ENCODE peak calls at places on chromosomes 16 and 17, in ten cellular contexts. One of them, this sample, is unnamed.

GRCh38 chr17:4584125-4584834 is at the start of gene SMTNL2:
- DNase-seq in AG04450: no peak
- DNase-seq in brain microvascular endothelial cell: no peak
- DNase-seq in left lung: peak
- DNase-seq in adipocyte: peak
- DNase-seq in MCF 10A: no peak
- DNase-seq in upper lobe of left lung: no peak
- DNase-seq in hepatic stellate cell: no peak
- DNase-seq in MV-4-11: no peak
- DNase-seq in activated T-helper 9 cell treated with anti-CD3 and anti-CD28 coated beads, Interleukin-2, amount 50 U/mL, for 16 hours: no peak
- DNase-seq in this sample: peak

GRCh38 chr17:83107656-83108048 is 28.2 kb downstream of the METRNL start:
- DNase-seq in AG04450: no peak
- DNase-seq in brain microvascular endothelial cell: no peak
- DNase-seq in left lung: no peak
- DNase-seq in adipocyte: no peak
- DNase-seq in MCF 10A: no peak
- DNase-seq in upper lobe of left lung: no peak
- DNase-seq in hepatic stellate cell: no peak
- DNase-seq in MV-4-11: no peak
- DNase-seq in activated T-helper 9 cell treated with anti-CD3 and anti-CD28 coated beads, Interleukin-2, amount 50 U/mL, for 16 hours: no peak
- DNase-seq in this sample: no peak

GRCh38 chr16:86424968-86425367 is 85.4 kb upstream of the FOXF1 start:
- DNase-seq in AG04450: no peak
- DNase-seq in brain microvascular endothelial cell: no peak
- DNase-seq in left lung: no peak
- DNase-seq in adipocyte: no peak
- DNase-seq in MCF 10A: no peak
- DNase-seq in upper lobe of left lung: no peak
- DNase-seq in hepatic stellate cell: no peak
- DNase-seq in MV-4-11: no peak
- DNase-seq in activated T-helper 9 cell treated with anti-CD3 and anti-CD28 coated beads, Interleukin-2, amount 50 U/mL, for 16 hours: no peak
- DNase-seq in this sample: no peak

GRCh38 chr16:50509521-50510341 is 38.5 kb upstream of the NKD1 start:
- DNase-seq in AG04450: no peak
- DNase-seq in brain microvascular endothelial cell: peak
- DNase-seq in left lung: no peak
- DNase-seq in adipocyte: no peak
- DNase-seq in MCF 10A: peak
- DNase-seq in upper lobe of left lung: no peak
- DNase-seq in hepatic stellate cell: no peak
- DNase-seq in MV-4-11: no peak
- DNase-seq in activated T-helper 9 cell treated with anti-CD3 and anti-CD28 coated beads, Interleukin-2, amount 50 U/mL, for 16 hours: peak
- DNase-seq in this sample: no peak

GRCh38 chr16:14475370-14476139 is 154.5 kb downstream of the PARN start:
- DNase-seq in AG04450: no peak
- DNase-seq in brain microvascular endothelial cell: no peak
- DNase-seq in left lung: no peak
- DNase-seq in adipocyte: no peak
- DNase-seq in MCF 10A: peak
- DNase-seq in upper lobe of left lung: peak
- DNase-seq in hepatic stellate cell: no peak
- DNase-seq in MV-4-11: no peak
- DNase-seq in activated T-helper 9 cell treated with anti-CD3 and anti-CD28 coated beads, Interleukin-2, amount 50 U/mL, for 16 hours: no peak
- DNase-seq in this sample: no peak

GRCh38 chr16:89422905-89423630 is 67.3 kb downstream of the ANKRD11 start:
- DNase-seq in AG04450: no peak
- DNase-seq in brain microvascular endothelial cell: peak
- DNase-seq in left lung: no peak
- DNase-seq in adipocyte: no peak
- DNase-seq in MCF 10A: no peak
- DNase-seq in upper lobe of left lung: no peak
- DNase-seq in hepatic stellate cell: peak
- DNase-seq in MV-4-11: peak
- DNase-seq in activated T-helper 9 cell treated with anti-CD3 and anti-CD28 coated beads, Interleukin-2, amount 50 U/mL, for 16 hours: peak
- DNase-seq in this sample: no peak

GRCh38 chr17:61575352-61575975 is 15.6 kb downstream of the NACA2 start:
- DNase-seq in AG04450: no peak
- DNase-seq in brain microvascular endothelial cell: no peak
- DNase-seq in left lung: no peak
- DNase-seq in adipocyte: peak
- DNase-seq in MCF 10A: no peak
- DNase-seq in upper lobe of left lung: no peak
- DNase-seq in hepatic stellate cell: no peak
- DNase-seq in MV-4-11: no peak
- DNase-seq in activated T-helper 9 cell treated with anti-CD3 and anti-CD28 coated beads, Interleukin-2, amount 50 U/mL, for 16 hours: no peak
- DNase-seq in this sample: no peak

GRCh38 chr17:18026408-18026776 is 12.6 kb downstream of the ATPAF2 start:
- DNase-seq in AG04450: no peak
- DNase-seq in brain microvascular endothelial cell: peak
- DNase-seq in left lung: no peak
- DNase-seq in adipocyte: peak
- DNase-seq in MCF 10A: peak
- DNase-seq in upper lobe of left lung: peak
- DNase-seq in hepatic stellate cell: no peak
- DNase-seq in MV-4-11: peak
- DNase-seq in activated T-helper 9 cell treated with anti-CD3 and anti-CD28 coated beads, Interleukin-2, amount 50 U/mL, for 16 hours: no peak
- DNase-seq in this sample: no peak

GRCh38 chr16:11824362-11824761 is 27.0 kb downstream of the RSL1D1 start:
- DNase-seq in AG04450: no peak
- DNase-seq in brain microvascular endothelial cell: no peak
- DNase-seq in left lung: no peak
- DNase-seq in adipocyte: no peak
- DNase-seq in MCF 10A: no peak
- DNase-seq in upper lobe of left lung: peak
- DNase-seq in hepatic stellate cell: peak
- DNase-seq in MV-4-11: peak
- DNase-seq in activated T-helper 9 cell treated with anti-CD3 and anti-CD28 coated beads, Interleukin-2, amount 50 U/mL, for 16 hours: no peak
- DNase-seq in this sample: no peak

GRCh38 chr17:44850612-44851011 is 2.9 kb downstream of the HIGD1B start:
- DNase-seq in AG04450: no peak
- DNase-seq in brain microvascular endothelial cell: no peak
- DNase-seq in left lung: no peak
- DNase-seq in adipocyte: no peak
- DNase-seq in MCF 10A: no peak
- DNase-seq in upper lobe of left lung: no peak
- DNase-seq in hepatic stellate cell: no peak
- DNase-seq in MV-4-11: no peak
- DNase-seq in activated T-helper 9 cell treated with anti-CD3 and anti-CD28 coated beads, Interleukin-2, amount 50 U/mL, for 16 hours: no peak
- DNase-seq in this sample: peak

GRCh38 chr16:88731699-88732098 is 25.4 kb downstream of the CTU2 start:
- DNase-seq in AG04450: no peak
- DNase-seq in brain microvascular endothelial cell: no peak
- DNase-seq in left lung: no peak
- DNase-seq in adipocyte: no peak
- DNase-seq in MCF 10A: no peak
- DNase-seq in upper lobe of left lung: no peak
- DNase-seq in hepatic stellate cell: peak
- DNase-seq in MV-4-11: no peak
- DNase-seq in activated T-helper 9 cell treated with anti-CD3 and anti-CD28 coated beads, Interleukin-2, amount 50 U/mL, for 16 hours: no peak
- DNase-seq in this sample: peak

GRCh38 chr16:81424761-81425160 is 19.8 kb upstream of the CMIP start:
- DNase-seq in AG04450: no peak
- DNase-seq in brain microvascular endothelial cell: no peak
- DNase-seq in left lung: no peak
- DNase-seq in adipocyte: no peak
- DNase-seq in MCF 10A: peak
- DNase-seq in upper lobe of left lung: peak
- DNase-seq in hepatic stellate cell: no peak
- DNase-seq in MV-4-11: peak
- DNase-seq in activated T-helper 9 cell treated with anti-CD3 and anti-CD28 coated beads, Interleukin-2, amount 50 U/mL, for 16 hours: no peak
- DNase-seq in this sample: no peak

GRCh38 chr16:89005201-89006035 is 28.4 kb upstream of the CBFA2T3 start:
- DNase-seq in AG04450: no peak
- DNase-seq in brain microvascular endothelial cell: no peak
- DNase-seq in left lung: peak
- DNase-seq in adipocyte: no peak
- DNase-seq in MCF 10A: no peak
- DNase-seq in upper lobe of left lung: no peak
- DNase-seq in hepatic stellate cell: no peak
- DNase-seq in MV-4-11: no peak
- DNase-seq in activated T-helper 9 cell treated with anti-CD3 and anti-CD28 coated beads, Interleukin-2, amount 50 U/mL, for 16 hours: no peak
- DNase-seq in this sample: no peak

GRCh38 chr16:88570691-88571092 is 489 bp downstream of the ZC3H18 start:
- DNase-seq in AG04450: no peak
- DNase-seq in brain microvascular endothelial cell: no peak
- DNase-seq in left lung: no peak
- DNase-seq in adipocyte: peak
- DNase-seq in MCF 10A: peak
- DNase-seq in upper lobe of left lung: peak
- DNase-seq in hepatic stellate cell: no peak
- DNase-seq in MV-4-11: peak
- DNase-seq in activated T-helper 9 cell treated with anti-CD3 and anti-CD28 coated beads, Interleukin-2, amount 50 U/mL, for 16 hours: peak
- DNase-seq in this sample: no peak

GRCh38 chr16:85479972-85480726 is 133.0 kb upstream of the GSE1 start:
- DNase-seq in AG04450: no peak
- DNase-seq in brain microvascular endothelial cell: no peak
- DNase-seq in left lung: no peak
- DNase-seq in adipocyte: no peak
- DNase-seq in MCF 10A: no peak
- DNase-seq in upper lobe of left lung: peak
- DNase-seq in hepatic stellate cell: no peak
- DNase-seq in MV-4-11: no peak
- DNase-seq in activated T-helper 9 cell treated with anti-CD3 and anti-CD28 coated beads, Interleukin-2, amount 50 U/mL, for 16 hours: no peak
- DNase-seq in this sample: peak

GRCh38 chr16:25608002-25608401 is 83.8 kb upstream of the HS3ST4 start:
- DNase-seq in AG04450: no peak
- DNase-seq in brain microvascular endothelial cell: no peak
- DNase-seq in left lung: no peak
- DNase-seq in adipocyte: no peak
- DNase-seq in MCF 10A: no peak
- DNase-seq in upper lobe of left lung: no peak
- DNase-seq in hepatic stellate cell: no peak
- DNase-seq in MV-4-11: no peak
- DNase-seq in activated T-helper 9 cell treated with anti-CD3 and anti-CD28 coated beads, Interleukin-2, amount 50 U/mL, for 16 hours: no peak
- DNase-seq in this sample: no peak

GRCh38 chr16:85370881-85371651 is 242.1 kb upstream of the GSE1 start:
- DNase-seq in AG04450: no peak
- DNase-seq in brain microvascular endothelial cell: no peak
- DNase-seq in left lung: peak
- DNase-seq in adipocyte: no peak
- DNase-seq in MCF 10A: peak
- DNase-seq in upper lobe of left lung: peak
- DNase-seq in hepatic stellate cell: peak
- DNase-seq in MV-4-11: no peak
- DNase-seq in activated T-helper 9 cell treated with anti-CD3 and anti-CD28 coated beads, Interleukin-2, amount 50 U/mL, for 16 hours: no peak
- DNase-seq in this sample: no peak

GRCh38 chr17:46851029-46851741 is at the start of gene WNT9B:
- DNase-seq in AG04450: no peak
- DNase-seq in brain microvascular endothelial cell: no peak
- DNase-seq in left lung: peak
- DNase-seq in adipocyte: peak
- DNase-seq in MCF 10A: no peak
- DNase-seq in upper lobe of left lung: no peak
- DNase-seq in hepatic stellate cell: no peak
- DNase-seq in MV-4-11: no peak
- DNase-seq in activated T-helper 9 cell treated with anti-CD3 and anti-CD28 coated beads, Interleukin-2, amount 50 U/mL, for 16 hours: no peak
- DNase-seq in this sample: peak

GRCh38 chr16:84704253-84704652 is 4.5 kb downstream of the USP10 start:
- DNase-seq in AG04450: no peak
- DNase-seq in brain microvascular endothelial cell: no peak
- DNase-seq in left lung: no peak
- DNase-seq in adipocyte: no peak
- DNase-seq in MCF 10A: no peak
- DNase-seq in upper lobe of left lung: no peak
- DNase-seq in hepatic stellate cell: no peak
- DNase-seq in MV-4-11: no peak
- DNase-seq in activated T-helper 9 cell treated with anti-CD3 and anti-CD28 coated beads, Interleukin-2, amount 50 U/mL, for 16 hours: no peak
- DNase-seq in this sample: no peak

GRCh38 chr17:73743802-73744201 is 99.6 kb upstream of the SDK2 start:
- DNase-seq in AG04450: no peak
- DNase-seq in brain microvascular endothelial cell: no peak
- DNase-seq in left lung: peak
- DNase-seq in adipocyte: no peak
- DNase-seq in MCF 10A: no peak
- DNase-seq in upper lobe of left lung: no peak
- DNase-seq in hepatic stellate cell: no peak
- DNase-seq in MV-4-11: no peak
- DNase-seq in activated T-helper 9 cell treated with anti-CD3 and anti-CD28 coated beads, Interleukin-2, amount 50 U/mL, for 16 hours: no peak
- DNase-seq in this sample: no peak

GRCh38 chr16:7839568-7839967 is 506.9 kb downstream of the RBFOX1 start:
- DNase-seq in AG04450: no peak
- DNase-seq in brain microvascular endothelial cell: no peak
- DNase-seq in left lung: no peak
- DNase-seq in adipocyte: no peak
- DNase-seq in MCF 10A: no peak
- DNase-seq in upper lobe of left lung: no peak
- DNase-seq in hepatic stellate cell: no peak
- DNase-seq in MV-4-11: no peak
- DNase-seq in activated T-helper 9 cell treated with anti-CD3 and anti-CD28 coated beads, Interleukin-2, amount 50 U/mL, for 16 hours: no peak
- DNase-seq in this sample: no peak

GRCh38 chr16:80231888-80232287 is 308.9 kb upstream of the DYNLRB2 start:
- DNase-seq in AG04450: peak
- DNase-seq in brain microvascular endothelial cell: peak
- DNase-seq in left lung: no peak
- DNase-seq in adipocyte: peak
- DNase-seq in MCF 10A: peak
- DNase-seq in upper lobe of left lung: no peak
- DNase-seq in hepatic stellate cell: peak
- DNase-seq in MV-4-11: no peak
- DNase-seq in activated T-helper 9 cell treated with anti-CD3 and anti-CD28 coated beads, Interleukin-2, amount 50 U/mL, for 16 hours: no peak
- DNase-seq in this sample: no peak

GRCh38 chr17:57747221-57748017 is 2.3 kb upstream of the CCDC182 start:
- DNase-seq in AG04450: peak
- DNase-seq in brain microvascular endothelial cell: peak
- DNase-seq in left lung: no peak
- DNase-seq in adipocyte: peak
- DNase-seq in MCF 10A: peak
- DNase-seq in upper lobe of left lung: peak
- DNase-seq in hepatic stellate cell: peak
- DNase-seq in MV-4-11: peak
- DNase-seq in activated T-helper 9 cell treated with anti-CD3 and anti-CD28 coated beads, Interleukin-2, amount 50 U/mL, for 16 hours: peak
- DNase-seq in this sample: peak

GRCh38 chr17:63035695-63036094 is 69.7 kb downstream of the TANC2 start:
- DNase-seq in AG04450: no peak
- DNase-seq in brain microvascular endothelial cell: no peak
- DNase-seq in left lung: no peak
- DNase-seq in adipocyte: no peak
- DNase-seq in MCF 10A: no peak
- DNase-seq in upper lobe of left lung: no peak
- DNase-seq in hepatic stellate cell: no peak
- DNase-seq in MV-4-11: no peak
- DNase-seq in activated T-helper 9 cell treated with anti-CD3 and anti-CD28 coated beads, Interleukin-2, amount 50 U/mL, for 16 hours: no peak
- DNase-seq in this sample: no peak

GRCh38 chr17:12665263-12666210 is at the start of gene MYOCD:
- DNase-seq in AG04450: peak
- DNase-seq in brain microvascular endothelial cell: peak
- DNase-seq in left lung: peak
- DNase-seq in adipocyte: peak
- DNase-seq in MCF 10A: no peak
- DNase-seq in upper lobe of left lung: no peak
- DNase-seq in hepatic stellate cell: peak
- DNase-seq in MV-4-11: no peak
- DNase-seq in activated T-helper 9 cell treated with anti-CD3 and anti-CD28 coated beads, Interleukin-2, amount 50 U/mL, for 16 hours: no peak
- DNase-seq in this sample: peak

GRCh38 chr16:14613991-14614390 is 16.1 kb downstream of the PARN start:
- DNase-seq in AG04450: no peak
- DNase-seq in brain microvascular endothelial cell: no peak
- DNase-seq in left lung: no peak
- DNase-seq in adipocyte: no peak
- DNase-seq in MCF 10A: no peak
- DNase-seq in upper lobe of left lung: no peak
- DNase-seq in hepatic stellate cell: no peak
- DNase-seq in MV-4-11: no peak
- DNase-seq in activated T-helper 9 cell treated with anti-CD3 and anti-CD28 coated beads, Interleukin-2, amount 50 U/mL, for 16 hours: no peak
- DNase-seq in this sample: no peak

GRCh38 chr17:67487506-67487905 is 110.4 kb downstream of the PITPNC1 start:
- DNase-seq in AG04450: no peak
- DNase-seq in brain microvascular endothelial cell: no peak
- DNase-seq in left lung: no peak
- DNase-seq in adipocyte: no peak
- DNase-seq in MCF 10A: no peak
- DNase-seq in upper lobe of left lung: no peak
- DNase-seq in hepatic stellate cell: no peak
- DNase-seq in MV-4-11: no peak
- DNase-seq in activated T-helper 9 cell treated with anti-CD3 and anti-CD28 coated beads, Interleukin-2, amount 50 U/mL, for 16 hours: no peak
- DNase-seq in this sample: no peak